ENCODE peak calls at places on chromosomes 13 and 19, in six cellular contexts. One of them, this sample, is unnamed.
A peak's percentile ranks its signal among the peaks of the same experiment; 100 is the strongest.

GRCh38 chr13:30864352-30865130 is 41.5 kb upstream of the MEDAG start:
- DNase-seq in dorsolateral prefrontal cortex: no peak
- DNase-seq in gastrocnemius medialis: no peak
- DNase-seq in A549: no peak
- DNase-seq in GM06990: no peak
- DNase-seq in Peyer's patch: no peak
- DNase-seq in this sample: peak; percentile 95

GRCh38 chr13:97307882-97308624 is 85.9 kb downstream of the MBNL2 start:
- DNase-seq in A549: peak; percentile 70
- DNase-seq in Peyer's patch: no peak
- DNase-seq in gastrocnemius medialis: no peak
- DNase-seq in GM06990: no peak
- DNase-seq in dorsolateral prefrontal cortex: peak; percentile 59
- DNase-seq in this sample: no peak

GRCh38 chr19:14363203-14364097 is 17.8 kb upstream of the ADGRE5 start:
- DNase-seq in A549: peak; percentile 87
- DNase-seq in GM06990: peak; percentile 66
- DNase-seq in gastrocnemius medialis: peak; percentile 31
- DNase-seq in Peyer's patch: peak; percentile 71
- DNase-seq in dorsolateral prefrontal cortex: no peak
- DNase-seq in this sample: no peak

GRCh38 chr13:41428155-41428554 is 29.2 kb upstream of the RGCC start:
- DNase-seq in A549: no peak
- DNase-seq in GM06990: peak; percentile 6
- DNase-seq in gastrocnemius medialis: no peak
- DNase-seq in Peyer's patch: no peak
- DNase-seq in dorsolateral prefrontal cortex: no peak
- DNase-seq in this sample: no peak

GRCh38 chr19:16367269-16367683 is 42.6 kb downstream of the KLF2 start:
- DNase-seq in dorsolateral prefrontal cortex: no peak
- DNase-seq in Peyer's patch: no peak
- DNase-seq in GM06990: peak; percentile 72
- DNase-seq in gastrocnemius medialis: no peak
- DNase-seq in A549: no peak
- DNase-seq in this sample: no peak

GRCh38 chr13:86446311-86446710 is 647.1 kb upstream of the SLITRK6 start:
- DNase-seq in Peyer's patch: no peak
- DNase-seq in gastrocnemius medialis: peak; percentile 9
- DNase-seq in GM06990: no peak
- DNase-seq in A549: peak; percentile 87
- DNase-seq in dorsolateral prefrontal cortex: peak; percentile 22
- DNase-seq in this sample: peak; percentile 80

GRCh38 chr19:4606921-4607678 is 32.2 kb upstream of the TNFAIP8L1 start:
- DNase-seq in gastrocnemius medialis: no peak
- DNase-seq in GM06990: no peak
- DNase-seq in A549: no peak
- DNase-seq in Peyer's patch: no peak
- DNase-seq in dorsolateral prefrontal cortex: no peak
- DNase-seq in this sample: no peak

GRCh38 chr19:10086032-10086903 is at the start of gene SHFL:
- DNase-seq in dorsolateral prefrontal cortex: peak; percentile 48
- DNase-seq in Peyer's patch: peak; percentile 89
- DNase-seq in gastrocnemius medialis: peak; percentile 30
- DNase-seq in GM06990: peak; percentile 91
- DNase-seq in A549: no peak
- DNase-seq in this sample: no peak

GRCh38 chr13:100491164-100491847 is 97.3 kb downstream of the GGACT start:
- DNase-seq in gastrocnemius medialis: peak; percentile 46
- DNase-seq in GM06990: no peak
- DNase-seq in Peyer's patch: no peak
- DNase-seq in A549: no peak
- DNase-seq in dorsolateral prefrontal cortex: peak; percentile 55
- DNase-seq in this sample: peak; percentile 81

GRCh38 chr19:7673995-7674667 is 2.8 kb upstream of the MCEMP1 start:
- DNase-seq in GM06990: peak; percentile 64
- DNase-seq in A549: peak; percentile 74
- DNase-seq in Peyer's patch: peak; percentile 73
- DNase-seq in gastrocnemius medialis: peak; percentile 42
- DNase-seq in dorsolateral prefrontal cortex: peak; percentile 12
- DNase-seq in this sample: no peak

GRCh38 chr13:110525328-110526319 is 35.9 kb downstream of the RAB20 start:
- DNase-seq in A549: no peak
- DNase-seq in GM06990: peak; percentile 62
- DNase-seq in Peyer's patch: peak; percentile 72
- DNase-seq in gastrocnemius medialis: peak; percentile 46
- DNase-seq in dorsolateral prefrontal cortex: no peak
- DNase-seq in this sample: no peak

GRCh38 chr13:20908714-20909497 is 6.4 kb upstream of the XPO4 start:
- DNase-seq in gastrocnemius medialis: no peak
- DNase-seq in Peyer's patch: no peak
- DNase-seq in GM06990: no peak
- DNase-seq in dorsolateral prefrontal cortex: no peak
- DNase-seq in A549: no peak
- DNase-seq in this sample: no peak

GRCh38 chr13:80547885-80548284 is 207.0 kb upstream of the SPRY2 start:
- DNase-seq in gastrocnemius medialis: no peak
- DNase-seq in A549: no peak
- DNase-seq in GM06990: no peak
- DNase-seq in Peyer's patch: no peak
- DNase-seq in dorsolateral prefrontal cortex: no peak
- DNase-seq in this sample: no peak

GRCh38 chr19:7983286-7983950 is 22.0 kb downstream of the ELAVL1 start:
- DNase-seq in Peyer's patch: no peak
- DNase-seq in GM06990: no peak
- DNase-seq in dorsolateral prefrontal cortex: peak; percentile 74
- DNase-seq in gastrocnemius medialis: no peak
- DNase-seq in A549: no peak
- DNase-seq in this sample: no peak

GRCh38 chr13:79880820-79881219 is 399.9 kb downstream of the NDFIP2 start:
- DNase-seq in A549: no peak
- DNase-seq in dorsolateral prefrontal cortex: no peak
- DNase-seq in Peyer's patch: no peak
- DNase-seq in GM06990: no peak
- DNase-seq in gastrocnemius medialis: no peak
- DNase-seq in this sample: no peak

GRCh38 chr13:75879656-75880055 is 243.5 kb downstream of the LMO7 start:
- DNase-seq in dorsolateral prefrontal cortex: no peak
- DNase-seq in A549: no peak
- DNase-seq in gastrocnemius medialis: no peak
- DNase-seq in GM06990: no peak
- DNase-seq in Peyer's patch: no peak
- DNase-seq in this sample: no peak

GRCh38 chr19:21694171-21694906 is 73.0 kb downstream of the ZNF100 start:
- DNase-seq in gastrocnemius medialis: no peak
- DNase-seq in A549: no peak
- DNase-seq in Peyer's patch: no peak
- DNase-seq in dorsolateral prefrontal cortex: no peak
- DNase-seq in GM06990: no peak
- DNase-seq in this sample: no peak

GRCh38 chr13:22592515-22592914 is 588.3 kb upstream of the SGCG start:
- DNase-seq in A549: no peak
- DNase-seq in GM06990: no peak
- DNase-seq in gastrocnemius medialis: no peak
- DNase-seq in Peyer's patch: no peak
- DNase-seq in dorsolateral prefrontal cortex: no peak
- DNase-seq in this sample: no peak

GRCh38 chr19:56133858-56134654 is 7.0 kb upstream of the ZNF444 start:
- DNase-seq in gastrocnemius medialis: no peak
- DNase-seq in GM06990: peak; percentile 44
- DNase-seq in A549: peak; percentile 32
- DNase-seq in Peyer's patch: no peak
- DNase-seq in dorsolateral prefrontal cortex: no peak
- DNase-seq in this sample: no peak

GRCh38 chr13:43822969-43823368 is 36.2 kb upstream of the ENOX1 start:
- DNase-seq in gastrocnemius medialis: no peak
- DNase-seq in Peyer's patch: no peak
- DNase-seq in A549: no peak
- DNase-seq in dorsolateral prefrontal cortex: no peak
- DNase-seq in GM06990: no peak
- DNase-seq in this sample: no peak

GRCh38 chr19:50512112-50512998 is 1.4 kb downstream of the ASPDH start:
- DNase-seq in GM06990: no peak
- DNase-seq in A549: no peak
- DNase-seq in gastrocnemius medialis: no peak
- DNase-seq in Peyer's patch: peak; percentile 54
- DNase-seq in dorsolateral prefrontal cortex: no peak
- DNase-seq in this sample: no peak
- H3K4me3 ChIP-seq in GM06990: peak overlapping the region; percentile 88
- H3K4me3 ChIP-seq in A549: peak overlapping the region; percentile 76
- H3K4me3 ChIP-seq in gastrocnemius medialis: no peak overlapping the region
- H3K4me3 ChIP-seq in Peyer's patch: peak overlapping the region; percentile 91
- H3K4me3 ChIP-seq in dorsolateral prefrontal cortex: peak overlapping the region; percentile 74
- H3K4me3 ChIP-seq in this sample: peak overlapping the region; percentile 95

DNA sequence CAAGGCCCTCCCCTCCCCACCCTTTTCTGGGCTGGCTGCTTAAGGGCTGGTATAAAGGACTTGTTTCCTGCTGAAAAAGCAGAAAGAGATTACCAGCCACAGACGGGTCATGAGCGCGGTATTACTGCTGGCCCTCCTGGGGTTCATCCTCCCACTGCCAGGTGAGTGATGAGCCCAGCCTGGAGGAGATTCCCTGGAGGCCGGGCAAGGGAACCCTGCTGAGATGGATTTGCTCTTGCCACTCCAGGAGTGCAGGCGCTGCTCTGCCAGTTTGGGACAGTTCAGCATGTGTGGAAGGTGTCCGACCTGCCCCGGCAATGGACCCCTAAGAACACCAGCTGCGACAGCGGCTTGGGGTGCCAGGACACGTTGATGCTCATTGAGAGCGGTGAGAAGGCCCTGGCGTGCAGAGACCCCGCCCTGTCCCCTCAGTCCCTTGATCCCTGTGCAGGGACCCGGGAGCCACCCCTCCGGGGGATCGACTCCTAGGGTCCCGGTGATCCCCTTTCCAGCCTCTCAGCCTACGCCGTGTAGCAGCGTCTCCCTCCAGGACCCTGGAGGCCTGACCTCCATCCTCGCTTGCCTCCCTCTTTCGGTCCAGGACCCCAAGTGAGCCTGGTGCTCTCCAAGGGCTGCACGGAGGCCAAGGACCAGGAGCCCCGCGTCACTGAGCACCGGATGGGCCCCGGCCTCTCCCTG is at the start of gene CD177:
- DNase-seq in A549: no peak
- DNase-seq in GM06990: no peak
- DNase-seq in dorsolateral prefrontal cortex: no peak
- DNase-seq in Peyer's patch: no peak
- DNase-seq in gastrocnemius medialis: no peak
- DNase-seq in this sample: no peak
- H3K4me3 ChIP-seq in A549: no peak within 1 kb of the TSS
- H3K4me3 ChIP-seq in GM06990: no peak within 1 kb of the TSS
- H3K4me3 ChIP-seq in dorsolateral prefrontal cortex: no peak within 1 kb of the TSS
- H3K4me3 ChIP-seq in Peyer's patch: no peak within 1 kb of the TSS
- H3K4me3 ChIP-seq in gastrocnemius medialis: no peak within 1 kb of the TSS
- H3K4me3 ChIP-seq in this sample: no peak within 1 kb of the TSS

GRCh38 chr13:114054830-114055439 is 77.5 kb downstream of the RASA3 start:
- DNase-seq in dorsolateral prefrontal cortex: no peak
- DNase-seq in Peyer's patch: no peak
- DNase-seq in A549: no peak
- DNase-seq in GM06990: no peak
- DNase-seq in gastrocnemius medialis: no peak
- DNase-seq in this sample: no peak
- H3K4me3 ChIP-seq in dorsolateral prefrontal cortex: no peak overlapping the region
- H3K4me3 ChIP-seq in Peyer's patch: no peak overlapping the region
- H3K4me3 ChIP-seq in A549: no peak overlapping the region
- H3K4me3 ChIP-seq in GM06990: no peak overlapping the region
- H3K4me3 ChIP-seq in gastrocnemius medialis: no peak overlapping the region
- H3K4me3 ChIP-seq in this sample: no peak overlapping the region

DNA sequence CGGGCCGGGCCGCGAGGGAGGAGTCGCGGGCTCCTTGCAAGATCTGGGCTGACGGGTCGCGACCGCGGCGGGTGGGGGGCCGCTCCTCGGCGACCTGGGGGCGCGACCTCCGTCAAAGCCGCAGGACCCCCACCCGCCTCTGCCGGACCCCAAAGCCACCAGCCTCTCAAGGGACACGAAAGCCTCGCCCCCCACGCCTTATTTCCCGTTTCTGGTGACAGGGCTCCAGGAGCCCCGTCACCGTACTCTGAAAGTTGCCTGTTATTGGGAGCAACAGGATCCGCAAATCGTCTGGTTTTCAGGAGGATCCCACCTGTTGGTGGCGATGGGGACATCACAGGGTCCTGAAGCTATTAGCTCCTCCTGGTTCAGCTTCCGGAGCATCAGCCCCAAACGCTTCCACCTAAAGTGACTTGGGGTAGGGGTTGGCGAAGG is 531 bp downstream of the MAU2 start:
- DNase-seq in GM06990: no peak
- DNase-seq in dorsolateral prefrontal cortex: no peak
- DNase-seq in A549: peak; percentile 20
- DNase-seq in gastrocnemius medialis: no peak
- DNase-seq in Peyer's patch: no peak
- DNase-seq in this sample: no peak
- H3K4me3 ChIP-seq in GM06990: peak overlapping the region; percentile 99
- H3K4me3 ChIP-seq in dorsolateral prefrontal cortex: peak overlapping the region; percentile 100
- H3K4me3 ChIP-seq in A549: peak overlapping the region; percentile 90
- H3K4me3 ChIP-seq in gastrocnemius medialis: peak overlapping the region; percentile 80
- H3K4me3 ChIP-seq in Peyer's patch: peak overlapping the region; percentile 98
- H3K4me3 ChIP-seq in this sample: peak overlapping the region; percentile 100

This sample was measured in skeletal muscle cell.